ENCODE peak calls at places on chromosome 10, in nine cellular contexts. O is stimulated activated CD4-positive, alpha-beta T cell treated with anti-CD3 and anti-CD28 coated beads, Interleukin-12 subunit alpha, Interleukin-12 subunit beta, amount 100 ng/mL, for 4 hours; E is A172; M is iPS-NIHi11; J is NCI-H1436; S is CD8-positive, alpha-beta T cell; X is left kidney; N is NCI-H524; K is glutamatergic neuron. Y is an unnamed sample.

GRCh38 chr10:712089-712488 is 22.6 kb upstream of the DIP2C start:
- DNase-seq in X (no peak), O (no peak), S (no peak), E (no peak), M (no peak), J (no peak), K (no peak), N (no peak), Y (no peak)

GRCh38 chr10:69497611-69498390 is 46.5 kb downstream of the TSPAN15 start:
- DNase-seq in X (peak), O (no peak), S (no peak), M (no peak), J (no peak), N (no peak), E (no peak), K (no peak), Y (no peak)

GRCh38 chr10:72044417-72045041 is 43.8 kb downstream of the SPOCK2 start:
- DNase-seq in K (no peak), X (peak), E (no peak), J (no peak), S (no peak), N (peak), M (no peak), O (no peak), Y (peak)

GRCh38 chr10:73997806-73998622 is at the start of gene VCL:
- DNase-seq in M (peak), E (peak), K (peak), S (peak), N (peak), J (peak), O (peak), X (peak), Y (peak)

GRCh38 chr10:133117688-133118071 is 30.0 kb downstream of the ADGRA1 start:
- DNase-seq in X (no peak), N (no peak), S (no peak), J (no peak), M (no peak), E (no peak), O (no peak), K (no peak), Y (peak)

GRCh38 chr10:86520871-86521619 is 547 bp downstream of the WAPL start:
- DNase-seq in S (peak), M (peak), N (no peak), X (peak), J (no peak), K (peak), O (peak), E (peak), Y (peak)

GRCh38 chr10:118870467-118871243 is 115.9 kb upstream of the CACUL1 start:
- DNase-seq in E (peak), N (peak), M (peak), S (no peak), X (peak), J (no peak), O (no peak), K (no peak), Y (no peak)

GRCh38 chr10:109593686-109594085 is 329.6 kb downstream of the XPNPEP1 start:
- DNase-seq in E (no peak), K (no peak), O (no peak), M (no peak), X (no peak), N (no peak), J (no peak), S (no peak), Y (no peak)

GRCh38 chr10:21021843-21022594 is 124.9 kb upstream of the NEBL start:
- DNase-seq in M (peak), O (no peak), K (no peak), S (no peak), X (peak), N (no peak), E (no peak), J (no peak), Y (no peak)

GRCh38 chr10:102450374-102451104 is 804 bp downstream of the C10orf95 start:
- DNase-seq in X (peak), S (peak), M (peak), N (peak), K (peak), E (no peak), J (peak), O (peak), Y (peak)

GRCh38 chr10:47031953-47032465 is 120.8 kb downstream of the PTPN20 start:
- DNase-seq in J (no peak), O (no peak), X (no peak), K (no peak), E (no peak), M (no peak), S (no peak), N (no peak), Y (no peak)

GRCh38 chr10:26225322-26225721 is 8.7 kb downstream of the GAD2 start:
- DNase-seq in N (no peak), O (no peak), J (no peak), E (no peak), M (no peak), X (no peak), K (no peak), S (no peak), Y (no peak)

GRCh38 chr10:20105931-20106330 is 289.7 kb downstream of the PLXDC2 start:
- DNase-seq in K (no peak), O (no peak), N (no peak), S (no peak), E (peak), J (no peak), M (no peak), X (no peak), Y (no peak)

Y was measured in heart right ventricle.